ENCODE peak calls at places on chromosomes 2 and 18, in five cellular contexts. One of them, this sample, is unnamed.

GRCh38 chr2:68368657-68369339 is 3.7 kb downstream of the PLEK start:
- DNase-seq in adrenal gland: no peak
- DNase-seq in transverse colon: no peak
- DNase-seq in lower leg skin: no peak
- DNase-seq in sigmoid colon: no peak
- DNase-seq in this sample: no peak

GRCh38 chr2:7379799-7380198 is 462.6 kb downstream of the RNF144A start:
- DNase-seq in adrenal gland: no peak
- DNase-seq in transverse colon: no peak
- DNase-seq in sigmoid colon: no peak
- DNase-seq in lower leg skin: no peak
- DNase-seq in this sample: no peak

GRCh38 chr2:7180641-7181370 is 263.6 kb downstream of the RNF144A start:
- DNase-seq in adrenal gland: no peak
- DNase-seq in sigmoid colon: no peak
- DNase-seq in lower leg skin: no peak
- DNase-seq in transverse colon: no peak
- DNase-seq in this sample: no peak

GRCh38 chr2:174535757-174536703 is 49.2 kb upstream of the GPR155 start:
- DNase-seq in lower leg skin: peak
- DNase-seq in transverse colon: peak
- DNase-seq in adrenal gland: no peak
- DNase-seq in sigmoid colon: no peak
- DNase-seq in this sample: no peak

GRCh38 chr2:20415511-20415918 is 31.4 kb upstream of the RHOB start:
- DNase-seq in sigmoid colon: peak
- DNase-seq in adrenal gland: no peak
- DNase-seq in transverse colon: peak
- DNase-seq in lower leg skin: no peak
- DNase-seq in this sample: no peak

GRCh38 chr2:199463000-199463692 is 5.4 kb upstream of the SATB2 start:
- DNase-seq in sigmoid colon: peak
- DNase-seq in lower leg skin: no peak
- DNase-seq in adrenal gland: peak
- DNase-seq in transverse colon: peak
- DNase-seq in this sample: peak

GRCh38 chr2:144570566-144570965 is 50.6 kb upstream of the ZEB2 start:
- DNase-seq in sigmoid colon: no peak
- DNase-seq in lower leg skin: no peak
- DNase-seq in adrenal gland: no peak
- DNase-seq in transverse colon: no peak
- DNase-seq in this sample: no peak

GRCh38 chr2:239769574-239770145 is 255.5 kb downstream of the NDUFA10 start:
- DNase-seq in transverse colon: no peak
- DNase-seq in sigmoid colon: peak
- DNase-seq in lower leg skin: no peak
- DNase-seq in adrenal gland: peak
- DNase-seq in this sample: no peak

GRCh38 chr2:64404002-64404731 is 49.8 kb upstream of the LGALSL start:
- DNase-seq in sigmoid colon: peak
- DNase-seq in adrenal gland: peak
- DNase-seq in lower leg skin: peak
- DNase-seq in transverse colon: peak
- DNase-seq in this sample: peak

GRCh38 chr2:220272656-220273055 is 645.2 kb downstream of the SLC4A3 start:
- DNase-seq in sigmoid colon: no peak
- DNase-seq in adrenal gland: no peak
- DNase-seq in lower leg skin: no peak
- DNase-seq in transverse colon: no peak
- DNase-seq in this sample: no peak

GRCh38 chr18:12747530-12748315 is 44.9 kb downstream of the PSMG2 start:
- DNase-seq in transverse colon: no peak
- DNase-seq in lower leg skin: no peak
- DNase-seq in adrenal gland: no peak
- DNase-seq in sigmoid colon: no peak
- DNase-seq in this sample: no peak

GRCh38 chr18:46581648-46582047 is 75.4 kb downstream of the LOXHD1 start:
- DNase-seq in lower leg skin: no peak
- DNase-seq in sigmoid colon: no peak
- DNase-seq in transverse colon: no peak
- DNase-seq in adrenal gland: no peak
- DNase-seq in this sample: no peak

GRCh38 chr2:134985061-134985460 is 62.2 kb downstream of the MAP3K19 start:
- DNase-seq in lower leg skin: no peak
- DNase-seq in adrenal gland: no peak
- DNase-seq in sigmoid colon: no peak
- DNase-seq in transverse colon: no peak
- DNase-seq in this sample: no peak

GRCh38 chr2:96241901-96242611 is 23.7 kb downstream of the TMEM127 start:
- DNase-seq in adrenal gland: peak
- DNase-seq in transverse colon: peak
- DNase-seq in sigmoid colon: peak
- DNase-seq in lower leg skin: peak
- DNase-seq in this sample: peak

GRCh38 chr2:12710301-12710700 is 6.4 kb upstream of the TRIB2 start:
- DNase-seq in transverse colon: no peak
- DNase-seq in sigmoid colon: no peak
- DNase-seq in adrenal gland: no peak
- DNase-seq in lower leg skin: no peak
- DNase-seq in this sample: no peak

GRCh38 chr2:235521844-235522243 is 28.0 kb downstream of the AGAP1 start:
- DNase-seq in adrenal gland: no peak
- DNase-seq in lower leg skin: no peak
- DNase-seq in transverse colon: no peak
- DNase-seq in sigmoid colon: no peak
- DNase-seq in this sample: no peak

GRCh38 chr18:67483237-67483636 is 33.3 kb downstream of the DSEL start:
- DNase-seq in adrenal gland: no peak
- DNase-seq in sigmoid colon: no peak
- DNase-seq in transverse colon: no peak
- DNase-seq in lower leg skin: no peak
- DNase-seq in this sample: no peak

GRCh38 chr18:61892683-61893303 is at the start of gene RNF152:
- DNase-seq in adrenal gland: peak
- DNase-seq in sigmoid colon: peak
- DNase-seq in transverse colon: peak
- DNase-seq in lower leg skin: peak
- DNase-seq in this sample: peak

GRCh38 chr2:43333096-43333655 is 106.8 kb upstream of the ZFP36L2 start:
- DNase-seq in sigmoid colon: no peak
- DNase-seq in lower leg skin: no peak
- DNase-seq in adrenal gland: no peak
- DNase-seq in transverse colon: no peak
- DNase-seq in this sample: no peak

GRCh38 chr2:40786636-40787035 is 334.7 kb upstream of the SLC8A1 start:
- DNase-seq in adrenal gland: no peak
- DNase-seq in lower leg skin: no peak
- DNase-seq in transverse colon: no peak
- DNase-seq in sigmoid colon: no peak
- DNase-seq in this sample: no peak

GRCh38 chr18:59502222-59502898 is 143.3 kb upstream of the LMAN1 start:
- DNase-seq in lower leg skin: no peak
- DNase-seq in transverse colon: no peak
- DNase-seq in adrenal gland: no peak
- DNase-seq in sigmoid colon: peak
- DNase-seq in this sample: no peak

GRCh38 chr2:10258726-10259125 is 44.0 kb upstream of the HPCAL1 start:
- DNase-seq in transverse colon: no peak
- DNase-seq in sigmoid colon: peak
- DNase-seq in adrenal gland: no peak
- DNase-seq in lower leg skin: no peak
- DNase-seq in this sample: no peak

GRCh38 chr2:10257036-10257435 is 45.7 kb upstream of the HPCAL1 start:
- DNase-seq in adrenal gland: no peak
- DNase-seq in lower leg skin: no peak
- DNase-seq in transverse colon: no peak
- DNase-seq in sigmoid colon: no peak
- DNase-seq in this sample: no peak

GRCh38 chr2:10258326-10258725 is 44.4 kb upstream of the HPCAL1 start:
- DNase-seq in transverse colon: no peak
- DNase-seq in sigmoid colon: peak
- DNase-seq in lower leg skin: no peak
- DNase-seq in adrenal gland: no peak
- DNase-seq in this sample: no peak

GRCh38 chr2:10257500-10258147 is 45.1 kb upstream of the HPCAL1 start:
- DNase-seq in sigmoid colon: peak
- DNase-seq in lower leg skin: no peak
- DNase-seq in transverse colon: no peak
- DNase-seq in adrenal gland: no peak
- DNase-seq in this sample: no peak

GRCh38 chr2:10260130-10260529 is 42.6 kb upstream of the HPCAL1 start:
- DNase-seq in lower leg skin: no peak
- DNase-seq in transverse colon: peak
- DNase-seq in sigmoid colon: peak
- DNase-seq in adrenal gland: no peak
- DNase-seq in this sample: no peak
- TF ChIP-seq CTCF in lower leg skin: no peak
- TF ChIP-seq CTCF in transverse colon: peak
- TF ChIP-seq CTCF in sigmoid colon: no peak
- TF ChIP-seq CTCF in adrenal gland: no peak
- TF ChIP-seq CTCF in this sample: no peak

DNA sequence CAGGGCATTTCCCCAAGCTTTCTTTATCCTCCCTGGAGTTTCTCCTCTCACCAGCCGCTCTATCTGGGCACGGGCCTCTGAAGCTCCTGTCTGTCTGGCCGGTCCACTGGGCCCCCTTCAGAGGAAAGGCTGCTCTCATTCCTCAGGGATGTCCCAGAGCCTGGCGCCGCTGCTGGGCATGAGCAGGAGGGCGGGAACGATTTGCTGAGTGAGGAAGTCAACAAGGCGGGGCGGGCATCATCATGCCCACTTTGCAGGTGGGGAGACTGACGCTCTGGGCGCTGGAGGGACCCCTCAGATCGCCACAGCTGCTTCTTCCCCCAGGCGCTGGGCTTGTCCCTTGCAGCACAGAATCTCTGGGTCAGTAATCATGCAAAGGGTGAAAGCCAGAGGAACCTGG is 158.0 kb downstream of the CYRIA start:
- DNase-seq in transverse colon: no peak
- DNase-seq in sigmoid colon: no peak
- DNase-seq in lower leg skin: no peak
- DNase-seq in adrenal gland: no peak
- DNase-seq in this sample: no peak
- H3K4me3 ChIP-seq in transverse colon: peak
- H3K4me3 ChIP-seq in sigmoid colon: peak
- H3K4me3 ChIP-seq in lower leg skin: no peak
- H3K4me3 ChIP-seq in adrenal gland: peak
- H3K4me3 ChIP-seq in this sample: no peak

DNA sequence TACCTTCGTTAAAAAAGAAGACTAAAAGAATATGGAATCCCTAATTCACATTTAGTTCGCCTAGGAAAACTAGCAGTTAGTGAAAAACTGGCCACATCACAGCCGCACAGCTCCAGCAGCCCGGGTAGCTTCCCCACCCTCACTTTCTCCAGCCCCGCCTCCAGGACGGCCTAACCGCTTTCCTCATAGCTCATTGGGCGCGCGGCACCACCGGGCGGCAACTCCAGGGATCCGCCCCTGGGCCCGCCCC is 193 bp upstream of the MIB1 start:
- DNase-seq in adrenal gland: peak
- DNase-seq in sigmoid colon: peak
- DNase-seq in transverse colon: peak
- DNase-seq in lower leg skin: peak
- DNase-seq in this sample: no peak
- TF ChIP-seq POLR2A in adrenal gland: no peak
- TF ChIP-seq POLR2A in sigmoid colon: no peak
- TF ChIP-seq POLR2A in transverse colon: no peak
- TF ChIP-seq POLR2A in lower leg skin: no peak
- TF ChIP-seq POLR2A in this sample: no peak

GRCh38 chr18:1806884-1807615 is 764.3 kb downstream of the METTL4 start:
- DNase-seq in sigmoid colon: no peak
- DNase-seq in transverse colon: no peak
- DNase-seq in lower leg skin: no peak
- DNase-seq in adrenal gland: no peak
- DNase-seq in this sample: no peak
- TF ChIP-seq CTCF in sigmoid colon: no peak
- TF ChIP-seq CTCF in transverse colon: no peak
- TF ChIP-seq CTCF in lower leg skin: no peak
- TF ChIP-seq CTCF in adrenal gland: no peak
- TF ChIP-seq CTCF in this sample: no peak

GRCh38 chr2:195532628-195533271 is 124.3 kb upstream of the SLC39A10 start:
- DNase-seq in adrenal gland: no peak
- DNase-seq in sigmoid colon: no peak
- DNase-seq in transverse colon: no peak
- DNase-seq in lower leg skin: no peak
- DNase-seq in this sample: no peak

GRCh38 chr2:195535911-195536522 is 121.0 kb upstream of the SLC39A10 start:
- DNase-seq in adrenal gland: no peak
- DNase-seq in transverse colon: peak
- DNase-seq in sigmoid colon: no peak
- DNase-seq in lower leg skin: peak
- DNase-seq in this sample: peak

GRCh38 chr2:195531754-195532153 is 125.3 kb upstream of the SLC39A10 start:
- DNase-seq in sigmoid colon: no peak
- DNase-seq in transverse colon: no peak
- DNase-seq in adrenal gland: no peak
- DNase-seq in lower leg skin: no peak
- DNase-seq in this sample: no peak

GRCh38 chr2:195532255-195532627 is 124.8 kb upstream of the SLC39A10 start:
- DNase-seq in lower leg skin: no peak
- DNase-seq in adrenal gland: no peak
- DNase-seq in transverse colon: no peak
- DNase-seq in sigmoid colon: no peak
- DNase-seq in this sample: no peak

GRCh38 chr2:195533771-195534642 is 123.0 kb upstream of the SLC39A10 start:
- DNase-seq in adrenal gland: peak
- DNase-seq in sigmoid colon: no peak
- DNase-seq in transverse colon: peak
- DNase-seq in lower leg skin: peak
- DNase-seq in this sample: peak
- H3K4me3 ChIP-seq in adrenal gland: peak
- H3K4me3 ChIP-seq in sigmoid colon: no peak
- H3K4me3 ChIP-seq in transverse colon: no peak
- H3K4me3 ChIP-seq in lower leg skin: no peak
- H3K4me3 ChIP-seq in this sample: no peak

DNA sequence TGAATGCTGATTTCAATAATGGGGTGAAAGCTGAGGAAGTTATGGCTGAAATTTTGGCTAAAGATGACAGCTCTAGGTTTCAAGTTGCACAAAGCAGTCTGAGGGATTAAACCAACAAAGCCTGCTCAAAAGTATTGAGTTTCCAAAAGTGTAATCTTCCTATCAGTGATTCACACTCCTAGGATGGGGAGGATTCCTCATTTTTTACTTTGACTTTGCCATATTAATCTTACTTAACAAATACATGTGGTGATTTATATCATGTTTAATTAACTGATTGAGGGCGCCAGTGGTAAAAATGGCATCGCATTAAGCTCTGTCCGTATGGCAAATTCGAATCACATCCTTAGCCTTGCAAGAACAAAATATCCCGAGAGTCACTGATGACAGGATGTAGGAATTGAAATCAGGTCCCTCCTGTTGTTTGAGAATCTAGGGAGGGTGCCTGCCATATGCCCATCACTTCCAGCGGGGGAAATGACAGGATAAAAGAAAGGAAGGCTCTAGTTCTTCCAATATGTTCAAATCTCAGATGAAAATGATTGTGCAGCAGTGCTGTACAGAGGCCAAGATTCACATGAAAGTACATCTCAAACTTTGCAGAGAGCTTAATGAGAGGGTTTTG is 78.1 kb upstream of the ETAA1 start:
- DNase-seq in transverse colon: no peak
- DNase-seq in lower leg skin: no peak
- DNase-seq in adrenal gland: no peak
- DNase-seq in sigmoid colon: no peak
- DNase-seq in this sample: no peak
- TF ChIP-seq POLR2A in transverse colon: no peak
- TF ChIP-seq POLR2A in lower leg skin: no peak
- TF ChIP-seq POLR2A in adrenal gland: no peak
- TF ChIP-seq POLR2A in sigmoid colon: no peak
- TF ChIP-seq POLR2A in this sample: no peak

GRCh38 chr2:10709290-10709939 is 12.0 kb upstream of the ATP6V1C2 start:
- DNase-seq in lower leg skin: no peak
- DNase-seq in adrenal gland: no peak
- DNase-seq in sigmoid colon: no peak
- DNase-seq in transverse colon: peak
- DNase-seq in this sample: no peak
- TF ChIP-seq CTCF in lower leg skin: no peak
- TF ChIP-seq CTCF in adrenal gland: no peak
- TF ChIP-seq CTCF in sigmoid colon: no peak
- TF ChIP-seq CTCF in transverse colon: peak
- TF ChIP-seq CTCF in this sample: no peak

This sample was measured in tibial nerve.